ENCODE peak calls at places on chromosomes 12 and 14, in seven cellular contexts. One of them, this sample, is unnamed.

GRCh38 chr14:100362311-100362927 is 39.3 kb downstream of the SLC25A47 start:
- DNase-seq in non-pigmented ciliary epithelial cell: no peak
- DNase-seq in NCI-H748 treated with DMSO at 0.1 percent for 48 hours: no peak
- DNase-seq in stimulated activated CD4-positive, alpha-beta T cell treated with anti-CD3 and anti-CD28 coated beads, Interleukin-12 subunit alpha, Interleukin-12 subunit beta, amount 100 ng/mL, for 24 hours: no peak
- DNase-seq in renal cortical epithelial cell: peak
- DNase-seq in endothelial cell: no peak
- DNase-seq in SK-N-DZ: no peak
- DNase-seq in this sample: no peak

GRCh38 chr12:55728932-55729591 is at the start of gene CD63:
- DNase-seq in SK-N-DZ: peak
- DNase-seq in stimulated activated CD4-positive, alpha-beta T cell treated with anti-CD3 and anti-CD28 coated beads, Interleukin-12 subunit alpha, Interleukin-12 subunit beta, amount 100 ng/mL, for 24 hours: peak
- DNase-seq in renal cortical epithelial cell: no peak
- DNase-seq in NCI-H748 treated with DMSO at 0.1 percent for 48 hours: peak
- DNase-seq in endothelial cell: peak
- DNase-seq in non-pigmented ciliary epithelial cell: no peak
- DNase-seq in this sample: no peak

GRCh38 chr14:48723841-48724495 is 862.2 kb downstream of the RPS29 start:
- DNase-seq in stimulated activated CD4-positive, alpha-beta T cell treated with anti-CD3 and anti-CD28 coated beads, Interleukin-12 subunit alpha, Interleukin-12 subunit beta, amount 100 ng/mL, for 24 hours: no peak
- DNase-seq in renal cortical epithelial cell: peak
- DNase-seq in NCI-H748 treated with DMSO at 0.1 percent for 48 hours: no peak
- DNase-seq in SK-N-DZ: no peak
- DNase-seq in endothelial cell: no peak
- DNase-seq in non-pigmented ciliary epithelial cell: no peak
- DNase-seq in this sample: no peak

GRCh38 chr12:89259831-89260230 is 92.5 kb downstream of the DUSP6 start:
- DNase-seq in stimulated activated CD4-positive, alpha-beta T cell treated with anti-CD3 and anti-CD28 coated beads, Interleukin-12 subunit alpha, Interleukin-12 subunit beta, amount 100 ng/mL, for 24 hours: no peak
- DNase-seq in non-pigmented ciliary epithelial cell: no peak
- DNase-seq in endothelial cell: no peak
- DNase-seq in renal cortical epithelial cell: no peak
- DNase-seq in SK-N-DZ: no peak
- DNase-seq in NCI-H748 treated with DMSO at 0.1 percent for 48 hours: no peak
- DNase-seq in this sample: no peak

GRCh38 chr14:20855652-20856291 is 35.4 kb upstream of the RNASE3 start:
- DNase-seq in NCI-H748 treated with DMSO at 0.1 percent for 48 hours: peak
- DNase-seq in renal cortical epithelial cell: peak
- DNase-seq in stimulated activated CD4-positive, alpha-beta T cell treated with anti-CD3 and anti-CD28 coated beads, Interleukin-12 subunit alpha, Interleukin-12 subunit beta, amount 100 ng/mL, for 24 hours: no peak
- DNase-seq in endothelial cell: peak
- DNase-seq in SK-N-DZ: peak
- DNase-seq in non-pigmented ciliary epithelial cell: no peak
- DNase-seq in this sample: peak

GRCh38 chr12:117518594-117519270 is 157.3 kb upstream of the NOS1 start:
- DNase-seq in endothelial cell: no peak
- DNase-seq in renal cortical epithelial cell: peak
- DNase-seq in NCI-H748 treated with DMSO at 0.1 percent for 48 hours: no peak
- DNase-seq in SK-N-DZ: no peak
- DNase-seq in stimulated activated CD4-positive, alpha-beta T cell treated with anti-CD3 and anti-CD28 coated beads, Interleukin-12 subunit alpha, Interleukin-12 subunit beta, amount 100 ng/mL, for 24 hours: no peak
- DNase-seq in non-pigmented ciliary epithelial cell: no peak
- DNase-seq in this sample: no peak

GRCh38 chr14:47675489-47676300 is at the start of gene MDGA2:
- DNase-seq in stimulated activated CD4-positive, alpha-beta T cell treated with anti-CD3 and anti-CD28 coated beads, Interleukin-12 subunit alpha, Interleukin-12 subunit beta, amount 100 ng/mL, for 24 hours: no peak
- DNase-seq in renal cortical epithelial cell: no peak
- DNase-seq in NCI-H748 treated with DMSO at 0.1 percent for 48 hours: peak
- DNase-seq in non-pigmented ciliary epithelial cell: no peak
- DNase-seq in SK-N-DZ: peak
- DNase-seq in endothelial cell: peak
- DNase-seq in this sample: no peak

GRCh38 chr12:3119745-3120660 is 42.8 kb downstream of the TSPAN9 start:
- DNase-seq in stimulated activated CD4-positive, alpha-beta T cell treated with anti-CD3 and anti-CD28 coated beads, Interleukin-12 subunit alpha, Interleukin-12 subunit beta, amount 100 ng/mL, for 24 hours: no peak
- DNase-seq in endothelial cell: no peak
- DNase-seq in renal cortical epithelial cell: peak
- DNase-seq in SK-N-DZ: no peak
- DNase-seq in NCI-H748 treated with DMSO at 0.1 percent for 48 hours: no peak
- DNase-seq in non-pigmented ciliary epithelial cell: no peak
- DNase-seq in this sample: no peak

GRCh38 chr12:42086021-42086420 is 58.7 kb downstream of the GXYLT1 start:
- DNase-seq in endothelial cell: no peak
- DNase-seq in non-pigmented ciliary epithelial cell: peak
- DNase-seq in SK-N-DZ: no peak
- DNase-seq in NCI-H748 treated with DMSO at 0.1 percent for 48 hours: no peak
- DNase-seq in renal cortical epithelial cell: no peak
- DNase-seq in stimulated activated CD4-positive, alpha-beta T cell treated with anti-CD3 and anti-CD28 coated beads, Interleukin-12 subunit alpha, Interleukin-12 subunit beta, amount 100 ng/mL, for 24 hours: no peak
- DNase-seq in this sample: no peak

GRCh38 chr12:125271850-125272249 is 206.6 kb downstream of the AACS start:
- DNase-seq in SK-N-DZ: no peak
- DNase-seq in endothelial cell: no peak
- DNase-seq in non-pigmented ciliary epithelial cell: no peak
- DNase-seq in stimulated activated CD4-positive, alpha-beta T cell treated with anti-CD3 and anti-CD28 coated beads, Interleukin-12 subunit alpha, Interleukin-12 subunit beta, amount 100 ng/mL, for 24 hours: no peak
- DNase-seq in renal cortical epithelial cell: no peak
- DNase-seq in NCI-H748 treated with DMSO at 0.1 percent for 48 hours: no peak
- DNase-seq in this sample: no peak

GRCh38 chr12:122646568-122647220 is 56.5 kb downstream of the HCAR2 start:
- DNase-seq in endothelial cell: no peak
- DNase-seq in stimulated activated CD4-positive, alpha-beta T cell treated with anti-CD3 and anti-CD28 coated beads, Interleukin-12 subunit alpha, Interleukin-12 subunit beta, amount 100 ng/mL, for 24 hours: peak
- DNase-seq in NCI-H748 treated with DMSO at 0.1 percent for 48 hours: no peak
- DNase-seq in non-pigmented ciliary epithelial cell: no peak
- DNase-seq in SK-N-DZ: no peak
- DNase-seq in renal cortical epithelial cell: no peak
- DNase-seq in this sample: peak

GRCh38 chr14:89388853-89389252 is 28.2 kb downstream of the FOXN3 start:
- DNase-seq in non-pigmented ciliary epithelial cell: no peak
- DNase-seq in stimulated activated CD4-positive, alpha-beta T cell treated with anti-CD3 and anti-CD28 coated beads, Interleukin-12 subunit alpha, Interleukin-12 subunit beta, amount 100 ng/mL, for 24 hours: no peak
- DNase-seq in endothelial cell: no peak
- DNase-seq in renal cortical epithelial cell: no peak
- DNase-seq in NCI-H748 treated with DMSO at 0.1 percent for 48 hours: no peak
- DNase-seq in SK-N-DZ: no peak
- DNase-seq in this sample: no peak

GRCh38 chr14:49892301-49892635 is 614 bp upstream of the ARF6 start:
- DNase-seq in SK-N-DZ: peak
- DNase-seq in non-pigmented ciliary epithelial cell: peak
- DNase-seq in endothelial cell: no peak
- DNase-seq in renal cortical epithelial cell: peak
- DNase-seq in stimulated activated CD4-positive, alpha-beta T cell treated with anti-CD3 and anti-CD28 coated beads, Interleukin-12 subunit alpha, Interleukin-12 subunit beta, amount 100 ng/mL, for 24 hours: no peak
- DNase-seq in NCI-H748 treated with DMSO at 0.1 percent for 48 hours: peak
- DNase-seq in this sample: no peak

GRCh38 chr12:115354007-115354452 is 670.1 kb upstream of the TBX3 start:
- DNase-seq in NCI-H748 treated with DMSO at 0.1 percent for 48 hours: no peak
- DNase-seq in renal cortical epithelial cell: peak
- DNase-seq in endothelial cell: no peak
- DNase-seq in stimulated activated CD4-positive, alpha-beta T cell treated with anti-CD3 and anti-CD28 coated beads, Interleukin-12 subunit alpha, Interleukin-12 subunit beta, amount 100 ng/mL, for 24 hours: no peak
- DNase-seq in non-pigmented ciliary epithelial cell: peak
- DNase-seq in SK-N-DZ: no peak
- DNase-seq in this sample: peak

GRCh38 chr12:58364389-58365086 is 423.2 kb downstream of the ATP23 start:
- DNase-seq in endothelial cell: no peak
- DNase-seq in non-pigmented ciliary epithelial cell: peak
- DNase-seq in stimulated activated CD4-positive, alpha-beta T cell treated with anti-CD3 and anti-CD28 coated beads, Interleukin-12 subunit alpha, Interleukin-12 subunit beta, amount 100 ng/mL, for 24 hours: no peak
- DNase-seq in renal cortical epithelial cell: peak
- DNase-seq in NCI-H748 treated with DMSO at 0.1 percent for 48 hours: no peak
- DNase-seq in SK-N-DZ: no peak
- DNase-seq in this sample: peak

GRCh38 chr12:34404377-34405285 is 382.3 kb downstream of the ALG10 start:
- DNase-seq in stimulated activated CD4-positive, alpha-beta T cell treated with anti-CD3 and anti-CD28 coated beads, Interleukin-12 subunit alpha, Interleukin-12 subunit beta, amount 100 ng/mL, for 24 hours: no peak
- DNase-seq in SK-N-DZ: no peak
- DNase-seq in non-pigmented ciliary epithelial cell: no peak
- DNase-seq in endothelial cell: peak
- DNase-seq in NCI-H748 treated with DMSO at 0.1 percent for 48 hours: no peak
- DNase-seq in renal cortical epithelial cell: no peak
- DNase-seq in this sample: no peak

GRCh38 chr12:16359512-16360491 is 12.4 kb downstream of the MGST1 start:
- DNase-seq in non-pigmented ciliary epithelial cell: no peak
- DNase-seq in endothelial cell: peak
- DNase-seq in renal cortical epithelial cell: peak
- DNase-seq in NCI-H748 treated with DMSO at 0.1 percent for 48 hours: no peak
- DNase-seq in stimulated activated CD4-positive, alpha-beta T cell treated with anti-CD3 and anti-CD28 coated beads, Interleukin-12 subunit alpha, Interleukin-12 subunit beta, amount 100 ng/mL, for 24 hours: peak
- DNase-seq in SK-N-DZ: peak
- DNase-seq in this sample: no peak

GRCh38 chr14:93317836-93318807 is 14.7 kb downstream of the BTBD7 start:
- DNase-seq in non-pigmented ciliary epithelial cell: no peak
- DNase-seq in stimulated activated CD4-positive, alpha-beta T cell treated with anti-CD3 and anti-CD28 coated beads, Interleukin-12 subunit alpha, Interleukin-12 subunit beta, amount 100 ng/mL, for 24 hours: no peak
- DNase-seq in SK-N-DZ: no peak
- DNase-seq in renal cortical epithelial cell: peak
- DNase-seq in endothelial cell: no peak
- DNase-seq in NCI-H748 treated with DMSO at 0.1 percent for 48 hours: no peak
- DNase-seq in this sample: no peak

GRCh38 chr12:94659531-94659930 is 9.2 kb upstream of the TMCC3 start:
- DNase-seq in SK-N-DZ: no peak
- DNase-seq in non-pigmented ciliary epithelial cell: no peak
- DNase-seq in endothelial cell: no peak
- DNase-seq in stimulated activated CD4-positive, alpha-beta T cell treated with anti-CD3 and anti-CD28 coated beads, Interleukin-12 subunit alpha, Interleukin-12 subunit beta, amount 100 ng/mL, for 24 hours: no peak
- DNase-seq in NCI-H748 treated with DMSO at 0.1 percent for 48 hours: no peak
- DNase-seq in renal cortical epithelial cell: no peak
- DNase-seq in this sample: no peak

GRCh38 chr12:19220205-19220604 is 90.7 kb downstream of the PLEKHA5 start:
- DNase-seq in stimulated activated CD4-positive, alpha-beta T cell treated with anti-CD3 and anti-CD28 coated beads, Interleukin-12 subunit alpha, Interleukin-12 subunit beta, amount 100 ng/mL, for 24 hours: no peak
- DNase-seq in SK-N-DZ: no peak
- DNase-seq in NCI-H748 treated with DMSO at 0.1 percent for 48 hours: no peak
- DNase-seq in endothelial cell: no peak
- DNase-seq in renal cortical epithelial cell: peak
- DNase-seq in non-pigmented ciliary epithelial cell: no peak
- DNase-seq in this sample: no peak

GRCh38 chr12:123057505-123058265 is 77.2 kb downstream of the ARL6IP4 start:
- DNase-seq in NCI-H748 treated with DMSO at 0.1 percent for 48 hours: no peak
- DNase-seq in SK-N-DZ: no peak
- DNase-seq in stimulated activated CD4-positive, alpha-beta T cell treated with anti-CD3 and anti-CD28 coated beads, Interleukin-12 subunit alpha, Interleukin-12 subunit beta, amount 100 ng/mL, for 24 hours: no peak
- DNase-seq in endothelial cell: no peak
- DNase-seq in renal cortical epithelial cell: peak
- DNase-seq in non-pigmented ciliary epithelial cell: no peak
- DNase-seq in this sample: no peak

GRCh38 chr14:30551460-30551859 is 7.5 kb upstream of the G2E3 start:
- DNase-seq in NCI-H748 treated with DMSO at 0.1 percent for 48 hours: peak
- DNase-seq in SK-N-DZ: no peak
- DNase-seq in stimulated activated CD4-positive, alpha-beta T cell treated with anti-CD3 and anti-CD28 coated beads, Interleukin-12 subunit alpha, Interleukin-12 subunit beta, amount 100 ng/mL, for 24 hours: no peak
- DNase-seq in non-pigmented ciliary epithelial cell: no peak
- DNase-seq in renal cortical epithelial cell: peak
- DNase-seq in endothelial cell: no peak
- DNase-seq in this sample: no peak

GRCh38 chr12:57268264-57268663 is 17.3 kb upstream of the STAC3 start:
- DNase-seq in SK-N-DZ: no peak
- DNase-seq in endothelial cell: no peak
- DNase-seq in renal cortical epithelial cell: no peak
- DNase-seq in non-pigmented ciliary epithelial cell: no peak
- DNase-seq in NCI-H748 treated with DMSO at 0.1 percent for 48 hours: no peak
- DNase-seq in stimulated activated CD4-positive, alpha-beta T cell treated with anti-CD3 and anti-CD28 coated beads, Interleukin-12 subunit alpha, Interleukin-12 subunit beta, amount 100 ng/mL, for 24 hours: peak
- DNase-seq in this sample: no peak

GRCh38 chr12:27524839-27525238 is 833 bp downstream of the PPFIBP1 start:
- DNase-seq in NCI-H748 treated with DMSO at 0.1 percent for 48 hours: no peak
- DNase-seq in endothelial cell: peak
- DNase-seq in non-pigmented ciliary epithelial cell: no peak
- DNase-seq in stimulated activated CD4-positive, alpha-beta T cell treated with anti-CD3 and anti-CD28 coated beads, Interleukin-12 subunit alpha, Interleukin-12 subunit beta, amount 100 ng/mL, for 24 hours: no peak
- DNase-seq in SK-N-DZ: no peak
- DNase-seq in renal cortical epithelial cell: no peak
- DNase-seq in this sample: no peak

GRCh38 chr12:32155911-32156585 is 49.4 kb downstream of the BICD1 start:
- DNase-seq in SK-N-DZ: peak
- DNase-seq in NCI-H748 treated with DMSO at 0.1 percent for 48 hours: no peak
- DNase-seq in renal cortical epithelial cell: no peak
- DNase-seq in stimulated activated CD4-positive, alpha-beta T cell treated with anti-CD3 and anti-CD28 coated beads, Interleukin-12 subunit alpha, Interleukin-12 subunit beta, amount 100 ng/mL, for 24 hours: no peak
- DNase-seq in endothelial cell: no peak
- DNase-seq in non-pigmented ciliary epithelial cell: no peak
- DNase-seq in this sample: no peak

GRCh38 chr12:3456809-3457208 is 34.2 kb upstream of the PRMT8 start:
- DNase-seq in endothelial cell: peak
- DNase-seq in stimulated activated CD4-positive, alpha-beta T cell treated with anti-CD3 and anti-CD28 coated beads, Interleukin-12 subunit alpha, Interleukin-12 subunit beta, amount 100 ng/mL, for 24 hours: no peak
- DNase-seq in renal cortical epithelial cell: no peak
- DNase-seq in NCI-H748 treated with DMSO at 0.1 percent for 48 hours: peak
- DNase-seq in non-pigmented ciliary epithelial cell: no peak
- DNase-seq in SK-N-DZ: no peak
- DNase-seq in this sample: no peak

GRCh38 chr14:92914087-92914656 is 8.8 kb upstream of the CHGA start:
- DNase-seq in NCI-H748 treated with DMSO at 0.1 percent for 48 hours: no peak
- DNase-seq in non-pigmented ciliary epithelial cell: no peak
- DNase-seq in renal cortical epithelial cell: no peak
- DNase-seq in endothelial cell: peak
- DNase-seq in stimulated activated CD4-positive, alpha-beta T cell treated with anti-CD3 and anti-CD28 coated beads, Interleukin-12 subunit alpha, Interleukin-12 subunit beta, amount 100 ng/mL, for 24 hours: no peak
- DNase-seq in SK-N-DZ: no peak
- DNase-seq in this sample: no peak